ENCODE peak calls at places on chromosomes 6 and 20, in ten cellular contexts. N is left ventricle myocardium inferior; C is fibroblast of the aortic adventitia; V is progenitor cell of endocrine pancreas; M is chondrocyte; U is heart right ventricle; Q is hepatocyte; W is CD4-positive, alpha-beta T cell; L is cardiac muscle cell; G is AG04450. D is an unnamed sample.
A peak's percentile ranks its signal among the peaks of the same experiment; 100 is the strongest.

GRCh38 chr6:33761922-33762629 is 15.4 kb upstream of the IP6K3 start:
- DNase-seq in W (peak; percentile 26), U (peak; percentile 80), V (peak; percentile 31), N (peak; percentile 87), G (no peak), M (no peak), C (peak; percentile 39), Q (peak; percentile 78), L (peak; percentile 61), D (peak; percentile 73)

GRCh38 chr20:61162506-61162905 is 89.6 kb upstream of the CDH4 start:
- DNase-seq in W (no peak), C (no peak), L (no peak), N (no peak), G (no peak), M (no peak), Q (no peak), V (no peak), U (no peak), D (no peak)

GRCh38 chr6:37170273-37171140 is 555 bp downstream of the PIM1 start:
- DNase-seq in V (peak; percentile 62), N (peak; percentile 50), C (no peak), G (no peak), W (peak; percentile 37), M (peak; percentile 93), U (peak; percentile 44), Q (peak; percentile 80), L (peak; percentile 60), D (peak; percentile 76)

GRCh38 chr6:24910850-24911712 is 24.7 kb downstream of the RIPOR2 start:
- DNase-seq in M (no peak), L (peak; percentile 62), U (peak; percentile 54), W (peak; percentile 61), C (peak; percentile 22), G (no peak), N (peak; percentile 60), V (peak; percentile 38), Q (peak; percentile 70), D (peak; percentile 87)

GRCh38 chr6:128569737-128570438 is 49.5 kb upstream of the PTPRK start:
- DNase-seq in M (no peak), Q (peak; percentile 18), U (no peak), G (peak; percentile 43), V (no peak), N (no peak), W (no peak), C (peak; percentile 90), L (peak; percentile 79), D (no peak)

GRCh38 chr20:56328861-56329260 is 29.9 kb upstream of the FAM210B start:
- DNase-seq in C (peak; percentile 4), Q (peak; percentile 45), W (no peak), M (no peak), G (no peak), V (no peak), N (no peak), L (peak; percentile 13), U (no peak), D (no peak)

GRCh38 chr6:36033935-36034334 is 6.3 kb downstream of the MAPK14 start:
- DNase-seq in Q (no peak), L (peak; percentile 19), C (peak; percentile 21), V (no peak), U (no peak), N (no peak), G (no peak), W (peak; percentile 13), M (no peak), D (no peak)

GRCh38 chr6:147699637-147700036 is 191.1 kb downstream of the SAMD5 start:
- DNase-seq in Q (no peak), G (peak; percentile 33), C (peak; percentile 5), W (no peak), L (peak; percentile 20), M (no peak), U (no peak), V (no peak), N (no peak), D (no peak)

GRCh38 chr6:73389854-73390253 is 4.8 kb upstream of the DDX43 start:
- DNase-seq in C (no peak), L (no peak), G (no peak), N (no peak), Q (no peak), W (no peak), U (no peak), V (no peak), M (no peak), D (no peak)

GRCh38 chr20:33926425-33926824 is 67.3 kb upstream of the RALY start:
- DNase-seq in V (no peak), M (no peak), G (no peak), Q (no peak), L (no peak), C (no peak), W (no peak), U (no peak), N (no peak), D (no peak)

GRCh38 chr6:122734529-122735203 is 44.9 kb upstream of the FABP7 start:
- DNase-seq in C (no peak), Q (no peak), N (no peak), W (no peak), M (no peak), U (no peak), V (no peak), G (no peak), L (no peak), D (no peak)

GRCh38 chr6:166687070-166687469 is 60.0 kb upstream of the RPS6KA2 start:
- DNase-seq in C (no peak), W (no peak), M (no peak), L (no peak), V (no peak), Q (no peak), G (no peak), N (no peak), U (no peak), D (no peak)

GRCh38 chr6:135176464-135176863 is 4.6 kb upstream of the MYB start:
- DNase-seq in L (no peak), W (no peak), Q (no peak), V (no peak), G (no peak), C (no peak), U (no peak), N (no peak), M (no peak), D (no peak)

GRCh38 chr20:58019850-58020625 is 208.4 kb downstream of the ANKRD60 start:
- DNase-seq in G (no peak), N (no peak), L (no peak), V (no peak), C (no peak), W (no peak), U (no peak), M (no peak), Q (no peak), D (no peak)

GRCh38 chr6:53042112-53042511 is 23.1 kb upstream of the FBXO9 start:
- DNase-seq in L (peak; percentile 83), C (peak; percentile 92), G (peak; percentile 79), N (no peak), W (no peak), M (no peak), U (no peak), V (no peak), Q (no peak), D (no peak)

GRCh38 chr6:51322505-51322904 is 503.8 kb downstream of the TFAP2B start:
- DNase-seq in L (no peak), Q (no peak), M (no peak), G (no peak), C (no peak), V (no peak), N (no peak), W (no peak), U (no peak), D (no peak)

GRCh38 chr6:39530201-39530759 is 194.9 kb downstream of the KIF6 start:
- DNase-seq in V (no peak), N (no peak), M (no peak), G (no peak), C (peak; percentile 11), L (peak; percentile 32), U (no peak), Q (peak; percentile 16), W (no peak), D (no peak)

GRCh38 chr6:2439632-2440031 is 194.2 kb upstream of the GMDS start:
- DNase-seq in U (no peak), N (no peak), M (no peak), G (no peak), Q (no peak), L (no peak), V (no peak), C (no peak), W (no peak), D (no peak)

GRCh38 chr6:7087066-7087465 is 20.7 kb upstream of the RREB1 start:
- DNase-seq in L (peak; percentile 40), M (no peak), U (no peak), V (no peak), C (peak; percentile 49), G (no peak), N (no peak), W (no peak), Q (no peak), D (no peak)
- TF ChIP-seq CTCF in L (peak; percentile 30), M (peak; percentile 54), U (no peak), V (no peak), C (peak; percentile 47), G (peak; percentile 15), N (peak; percentile 18), W (no peak), Q (no peak), D (no peak)

GRCh38 chr6:1363729-1364572 is 25.4 kb upstream of the FOXF2 start:
- DNase-seq in M (no peak), L (peak; percentile 25), W (no peak), N (peak; percentile 41), Q (no peak), V (no peak), C (peak; percentile 75), U (no peak), G (no peak), D (peak; percentile 43)
- TF ChIP-seq CTCF in M (peak; percentile 50), L (peak; percentile 19), W (no peak), N (peak; percentile 32), Q (peak; percentile 31), V (peak; percentile 22), C (peak; percentile 27), U (no peak), G (peak; percentile 36), D (no peak)

DNA sequence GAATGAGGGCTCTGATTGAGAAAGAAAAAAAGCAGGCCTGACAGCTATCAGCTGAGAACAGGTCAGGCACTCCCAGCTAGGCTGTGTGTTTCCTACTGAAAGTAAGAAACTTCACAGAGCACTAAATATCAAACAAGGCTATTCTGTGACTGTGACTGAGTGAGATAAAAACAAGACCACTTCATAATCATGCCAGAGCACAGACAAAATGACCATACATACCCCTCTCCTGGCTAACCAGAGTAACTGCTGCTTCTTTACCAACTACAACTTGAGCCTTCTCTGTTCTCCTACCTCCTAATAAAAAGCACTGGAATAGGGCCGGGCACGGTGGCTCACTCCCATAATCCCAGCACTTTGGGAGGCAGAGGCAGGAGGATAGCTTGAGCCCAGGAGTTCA is 6.8 kb upstream of the BTN1A1 start:
- DNase-seq in U (no peak), M (no peak), L (peak; percentile 41), G (no peak), W (no peak), N (no peak), C (peak; percentile 54), Q (no peak), V (no peak), D (no peak)
- TF ChIP-seq CTCF in U (no peak), M (peak; percentile 67), L (peak; percentile 30), G (peak; percentile 46), W (no peak), N (peak; percentile 19), C (peak; percentile 42), Q (peak; percentile 16), V (peak; percentile 22), D (no peak)

DNA sequence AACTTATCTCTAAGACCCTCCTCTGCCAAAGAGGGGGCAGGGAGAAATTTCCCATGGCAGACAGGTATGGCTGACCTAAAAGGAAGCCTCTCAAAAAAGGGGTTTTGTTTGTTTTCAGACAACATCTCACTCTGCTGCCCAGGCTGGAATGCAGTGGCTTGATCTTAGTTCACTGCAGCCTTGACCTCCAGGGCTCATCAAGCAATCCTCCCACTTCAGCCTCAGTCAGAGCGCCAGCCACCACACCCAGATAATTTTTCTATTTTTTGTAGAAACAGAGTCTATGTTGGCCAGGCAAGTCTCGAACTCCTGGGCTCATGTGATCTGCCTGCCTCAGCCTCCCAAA is 3.8 kb downstream of the EZR start:
- DNase-seq in N (no peak), W (no peak), M (no peak), G (no peak), U (no peak), Q (no peak), C (no peak), V (no peak), L (no peak), D (no peak)
- TF ChIP-seq CTCF in N (no peak), W (no peak), M (no peak), G (no peak), U (no peak), Q (no peak), C (no peak), V (no peak), L (no peak), D (no peak)

D was measured in glutamatergic neuron.